ENCODE peak calls at places on chromosomes 4 and X, in eight cellular contexts. R, G, Q, D, B, C, H and Y are unnamed samples.

GRCh38 chr4:138666366-138666765 is 349.2 kb upstream of the NOCT start:
- DNase-seq in R (no peak), B (no peak), D (no peak), G (no peak), H (no peak), C (no peak), Q (no peak), Y (no peak)

GRCh38 chrX:135295238-135295943 is 13.9 kb upstream of the ETDC start:
- DNase-seq in Q (no peak), H (peak; percentile 4), B (no peak), R (peak; percentile 37), G (peak; percentile 34), D (peak; percentile 49), C (peak; percentile 25), Y (no peak)

GRCh38 chrX:100512471-100512870 is 72.3 kb upstream of the TNMD start:
- DNase-seq in D (no peak), B (no peak), H (peak; percentile 5), R (peak; percentile 24), Q (peak; percentile 3), C (no peak), G (peak; percentile 41), Y (no peak)

GRCh38 chr4:182715548-182715947 is 201.6 kb downstream of the DCTD start:
- DNase-seq in G (no peak), B (no peak), R (no peak), D (no peak), Q (no peak), H (no peak), C (no peak), Y (no peak)

GRCh38 chr4:94976371-94977011 is 218.7 kb downstream of the BMPR1B start:
- DNase-seq in B (no peak), R (peak; percentile 98), D (no peak), H (no peak), C (no peak), Q (no peak), G (peak; percentile 54), Y (no peak)

GRCh38 chrX:10395179-10395578 is 225.2 kb downstream of the MID1 start:
- DNase-seq in C (no peak), Q (no peak), D (no peak), G (peak; percentile 6), H (no peak), R (peak; percentile 12), B (no peak), Y (no peak)

GRCh38 chr4:57945298-57945697 is 835.1 kb upstream of the IGFBP7 start:
- DNase-seq in H (no peak), G (no peak), C (no peak), R (no peak), D (no peak), Q (no peak), B (no peak), Y (no peak)

GRCh38 chrX:11380187-11380586 is 87.0 kb downstream of the AMELX start:
- DNase-seq in H (no peak), G (peak; percentile 31), Q (no peak), C (no peak), D (no peak), B (no peak), R (peak; percentile 79), Y (no peak)

GRCh38 chrX:30713061-30713525 is 59.9 kb downstream of the GK start:
- DNase-seq in R (peak; percentile 67), D (peak; percentile 54), H (peak; percentile 10), Q (peak; percentile 4), G (peak; percentile 58), B (peak; percentile 21), C (peak; percentile 17), Y (peak; percentile 34)

GRCh38 chr4:147286846-147287587 is 193.9 kb upstream of the EDNRA start:
- DNase-seq in H (no peak), G (no peak), Q (no peak), D (no peak), R (no peak), C (no peak), B (no peak), Y (no peak)

GRCh38 chrX:103343105-103343504 is 13.1 kb downstream of the TCEAL7 start:
- DNase-seq in C (no peak), Q (no peak), R (peak; percentile 63), D (no peak), H (no peak), G (peak; percentile 31), B (peak; percentile 48), Y (no peak)